ENCODE peak calls at places on chromosomes 13 and 19, in five cellular contexts. I is HepG2, P is K562, R is SK-N-SH, O is GM12878. X is an unnamed sample.

GRCh38 chr19:14088634-14089411 is 1.7 kb downstream of the SAMD1 start:
- DNase-seq in O (no peak), I (no peak), R (no peak), P (no peak), X (no peak)

GRCh38 chr19:49469828-49470614 is 4.0 kb upstream of the FLT3LG start:
- DNase-seq in I (no peak), R (no peak), P (no peak), O (peak; percentile 84), X (no peak)

GRCh38 chr13:112562254-112562653 is 25.7 kb downstream of the TUBGCP3 start:
- DNase-seq in O (no peak), P (no peak), R (no peak), I (no peak), X (no peak)

GRCh38 chr13:99434258-99434788 is 66.9 kb upstream of the TM9SF2 start:
- DNase-seq in P (peak; percentile 68), I (peak; percentile 17), R (no peak), O (no peak), X (no peak)

GRCh38 chr19:21839966-21840365 is 4.0 kb upstream of the ZNF43 start:
- DNase-seq in O (no peak), I (no peak), P (no peak), R (no peak), X (peak; percentile 2)

GRCh38 chr19:43078311-43078710 is 4.2 kb downstream of the PSG2 start:
- DNase-seq in O (no peak), R (no peak), I (no peak), P (no peak), X (no peak)

GRCh38 chr13:89925107-89925506 is 1422.4 kb upstream of the MIR17HG start:
- DNase-seq in O (no peak), I (peak; percentile 32), R (peak; percentile 37), P (peak; percentile 41), X (no peak)

GRCh38 chr19:15466851-15467733 is 2.7 kb upstream of the RASAL3 start:
- DNase-seq in I (no peak), O (peak; percentile 97), R (no peak), P (no peak), X (no peak)

GRCh38 chr19:49151339-49152217 is 3.6 kb downstream of the HRC start:
- DNase-seq in R (peak; percentile 79), O (no peak), I (no peak), P (peak; percentile 86), X (no peak)

GRCh38 chr13:90485441-90485840 is 862.0 kb upstream of the MIR17HG start:
- DNase-seq in O (no peak), R (no peak), I (no peak), P (no peak), X (no peak)

GRCh38 chr19:1516395-1516753 is 3.6 kb upstream of the ADAMTSL5 start:
- DNase-seq in I (peak; percentile 44), P (peak; percentile 47), O (no peak), R (no peak), X (no peak)

GRCh38 chr19:19105365-19106060 is 32.8 kb downstream of the TMEM161A start:
- DNase-seq in P (peak; percentile 93), I (peak; percentile 48), R (peak; percentile 56), O (peak; percentile 13), X (no peak)

GRCh38 chr13:32537580-32538233 is 888 bp downstream of the N4BP2L2 start:
- DNase-seq in R (no peak), O (no peak), P (peak; percentile 19), I (no peak), X (peak; percentile 37)

DNA sequence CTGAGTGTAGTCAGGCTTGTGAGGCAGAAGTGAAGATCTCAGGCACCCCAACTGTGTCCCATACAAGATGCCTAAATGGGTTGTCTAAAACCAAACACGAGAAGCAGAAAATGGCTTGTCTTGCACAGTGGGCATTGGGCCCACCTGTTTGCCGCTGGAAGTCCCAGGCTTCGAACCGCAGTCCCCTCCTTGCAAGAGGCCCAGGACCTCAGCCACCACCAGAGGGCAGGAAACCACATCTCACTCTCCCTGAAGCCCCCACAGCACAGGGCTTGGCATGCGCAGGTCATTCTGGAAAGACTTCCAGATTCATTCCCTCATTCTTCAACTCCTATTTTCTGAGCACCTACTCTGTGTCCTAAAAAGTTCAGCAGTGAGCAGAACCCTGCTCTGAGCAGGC is 973.7 kb downstream of the UQCRFS1 start:
- DNase-seq in R (peak; percentile 12), O (no peak), P (peak; percentile 15), I (no peak), X (no peak)
- TF ChIP-seq GABPA in R (no peak), O (no peak), P (no peak), I (no peak), X (no peak)

GRCh38 chr19:17949956-17950309 is 17.0 kb upstream of the KCNN1 start:
- DNase-seq in P (no peak), R (no peak), I (no peak), O (no peak), X (no peak)

GRCh38 chr19:17948967-17949930 is 16.4 kb downstream of the CCDC124 start:
- DNase-seq in P (no peak), O (no peak), R (no peak), I (no peak), X (no peak)

GRCh38 chr19:17946965-17947784 is 14.4 kb downstream of the CCDC124 start:
- DNase-seq in R (no peak), O (no peak), P (no peak), I (peak; percentile 13), X (no peak)

GRCh38 chr19:17948474-17948966 is 15.7 kb downstream of the CCDC124 start:
- DNase-seq in R (no peak), P (no peak), O (no peak), I (no peak), X (no peak)

GRCh38 chr19:17947815-17948473 is 15.1 kb downstream of the CCDC124 start:
- DNase-seq in R (peak; percentile 99), I (peak; percentile 85), P (peak; percentile 97), O (no peak), X (peak; percentile 88)
- TF ChIP-seq POLR2AphosphoS5 in R (no peak), I (no peak), P (no peak), O (no peak), X (no peak)

GRCh38 chr19:17504030-17504429 is 7.4 kb upstream of the PGLS start:
- DNase-seq in O (no peak), R (no peak), I (no peak), P (no peak), X (no peak)
- H3K27ac ChIP-seq in O (no peak overlapping the region), R (no peak overlapping the region), I (no peak overlapping the region), P (no peak overlapping the region), X (peak overlapping the region; percentile 25)

GRCh38 chr19:41376241-41376997 is at the start of gene TMEM91:
- DNase-seq in R (peak; percentile 75), I (no peak), P (no peak), O (no peak), X (no peak)
- TF ChIP-seq GABPA in R (no peak), I (no peak), P (no peak), O (no peak), X (no peak)

DNA sequence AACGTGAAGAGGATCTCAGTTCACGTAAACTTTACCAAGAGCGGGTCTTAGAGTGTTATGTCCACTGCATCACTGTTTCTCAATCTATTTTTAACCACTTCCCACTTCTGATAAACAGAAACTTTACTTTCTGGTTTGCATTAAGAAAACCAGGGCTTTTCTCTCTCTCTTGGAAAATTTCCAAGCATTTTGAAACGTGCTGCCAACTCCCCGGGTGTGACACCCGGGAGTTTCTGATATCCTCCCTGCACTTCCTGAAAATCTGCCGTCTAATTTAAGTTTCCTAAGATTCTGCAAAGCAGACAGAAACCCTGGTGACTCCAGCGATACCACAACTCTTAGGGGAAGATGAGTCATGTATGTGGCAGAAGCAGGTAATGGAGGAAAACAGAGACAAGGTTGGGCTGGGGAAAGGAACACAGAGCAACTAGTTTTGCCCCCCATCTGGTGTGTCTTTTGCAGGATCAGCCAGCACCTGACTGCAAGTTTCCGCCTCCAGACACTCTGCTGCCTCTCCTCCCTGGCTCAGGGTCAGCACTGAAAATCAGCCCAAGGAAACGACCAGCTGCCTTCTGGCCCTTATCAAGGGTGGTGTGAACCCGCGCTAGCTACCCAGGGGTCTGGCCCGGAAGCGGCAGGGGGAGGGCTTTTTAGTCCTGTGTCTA is 11.4 kb upstream of the FFAR2 start:
- DNase-seq in P (no peak), I (no peak), O (no peak), R (no peak), X (peak; percentile 81)
- TF ChIP-seq POLR2AphosphoS5 in P (no peak), I (no peak), O (no peak), R (no peak), X (peak; percentile 76)

GRCh38 chr19:55487884-55488687 is at the start of gene SSC5D:
- DNase-seq in P (peak; percentile 76), R (peak; percentile 78), O (no peak), I (no peak), X (peak; percentile 35)
- H3K27ac ChIP-seq in P (peak within 1 kb of the TSS; percentile 72), R (peak within 1 kb of the TSS; percentile 95), O (no peak within 1 kb of the TSS), I (no peak within 1 kb of the TSS), X (no peak within 1 kb of the TSS)

GRCh38 chr19:3319643-3320353 is 46.6 kb upstream of the NFIC start:
- DNase-seq in O (no peak), I (no peak), P (no peak), R (peak; percentile 46), X (no peak)
- TF ChIP-seq GABPA in O (no peak), I (no peak), P (no peak), R (no peak), X (no peak)

GRCh38 chr13:29847501-29847983 is 2.9 kb downstream of the UBL3 start:
- DNase-seq in I (peak; percentile 37), R (peak; percentile 42), P (no peak), O (no peak), X (no peak)
- TF ChIP-seq POLR2AphosphoS5 in I (no peak), R (no peak), P (no peak), O (no peak), X (no peak)

GRCh38 chr13:84263354-84264069 is 381.2 kb upstream of the SLITRK1 start:
- DNase-seq in P (no peak), O (peak; percentile 3), I (no peak), R (no peak), X (no peak)

GRCh38 chr13:84265365-84265764 is 383.1 kb upstream of the SLITRK1 start:
- DNase-seq in P (no peak), I (no peak), O (no peak), R (no peak), X (no peak)
- H3K27ac ChIP-seq in P (no peak overlapping the region), I (no peak overlapping the region), O (no peak overlapping the region), R (no peak overlapping the region), X (no peak overlapping the region)

GRCh38 chr13:91785435-91786137 is 387.2 kb downstream of the GPC5 start:
- DNase-seq in I (no peak), P (no peak), O (no peak), R (no peak), X (no peak)
- TF ChIP-seq GABPA in I (no peak), P (no peak), O (no peak), R (no peak), X (no peak)